ENCODE peak calls at places on chromosomes 4 and X, in nine cellular contexts. J is astrocyte; A is stimulated activated CD8-positive, alpha-beta memory T cell treated with anti-CD3 and anti-CD28 coated beads, Interleukin-12 subunit alpha, Interleukin-12 subunit beta, amount 100 ng/mL, for 4 hours; M is stimulated activated naive CD8-positive, alpha-beta T cell treated with anti-CD3 and anti-CD28 coated beads, Interleukin-15, Interleukin-2, amounts not matched to agents 100 U/mL and 50 U/mL, for 24 hours; G is upper lobe of right lung; Z is caudate nucleus; B is activated naive CD4-positive, alpha-beta T cell treated with anti-CD3 and anti-CD28 coated beads, Interleukin-2, amount 50 U/mL, for 72 hours; H is HCT116; O is amniotic stem cell. Q is an unnamed sample.

GRCh38 chrX:53356186-53356585 is 66.3 kb downstream of the SMC1A start:
- DNase-seq in G (no peak), O (no peak), H (no peak), A (no peak), J (no peak), M (no peak), B (no peak), Z (no peak), Q (peak)

GRCh38 chr4:157151711-157152110 is 68.8 kb upstream of the GRIA2 start:
- DNase-seq in O (no peak), H (no peak), A (no peak), M (no peak), G (no peak), Z (no peak), B (no peak), J (no peak), Q (peak)

GRCh38 chrX:2452317-2452784 is 48.4 kb downstream of the DHRSX start:
- DNase-seq in O (no peak), Z (no peak), B (no peak), H (peak), A (no peak), J (no peak), M (no peak), G (peak), Q (no peak)

GRCh38 chrX:81301877-81302276 is 100.0 kb downstream of the SH3BGRL start:
- DNase-seq in G (no peak), B (no peak), Z (no peak), M (no peak), H (no peak), O (no peak), J (peak), A (no peak), Q (peak)

GRCh38 chr4:77354550-77354949 is 197.5 kb downstream of the CCNG2 start:
- DNase-seq in H (no peak), O (no peak), G (no peak), B (no peak), Z (no peak), A (no peak), M (no peak), J (no peak), Q (no peak)

GRCh38 chrX:67545772-67546495 is 2.1 kb downstream of the AR start:
- DNase-seq in A (no peak), J (no peak), B (no peak), O (no peak), H (no peak), G (peak), Z (no peak), M (peak), Q (no peak)

GRCh38 chr4:98284640-98285046 is 23.5 kb downstream of the RAP1GDS1 start:
- DNase-seq in O (no peak), J (peak), B (no peak), M (no peak), H (peak), A (no peak), G (no peak), Z (no peak), Q (peak)

GRCh38 chr4:119230288-119230687 is 17.8 kb downstream of the USP53 start:
- DNase-seq in M (no peak), J (no peak), A (no peak), O (no peak), Z (no peak), H (no peak), G (no peak), B (no peak), Q (no peak)

GRCh38 chr4:169351860-169352259 is 81.1 kb upstream of the SH3RF1 start:
- DNase-seq in G (no peak), B (no peak), H (no peak), J (peak), M (no peak), O (no peak), A (no peak), Z (no peak), Q (no peak)

GRCh38 chr4:102420563-102421221 is 75.4 kb upstream of the SLC39A8 start:
- DNase-seq in M (no peak), Z (no peak), O (no peak), A (no peak), G (no peak), H (no peak), J (peak), B (no peak), Q (peak)

GRCh38 chr4:72326692-72327632 is 242.1 kb downstream of the ADAMTS3 start:
- DNase-seq in M (no peak), Z (no peak), H (peak), J (peak), G (no peak), B (no peak), O (peak), A (no peak), Q (peak)

GRCh38 chr4:8917321-8917811 is 45.7 kb upstream of the HMX1 start:
- DNase-seq in Z (no peak), H (no peak), A (no peak), O (no peak), G (peak), B (peak), J (no peak), M (no peak), Q (no peak)

GRCh38 chrX:133350751-133351150 is 64.5 kb downstream of the GPC4 start:
- DNase-seq in O (no peak), M (no peak), G (no peak), B (no peak), Z (no peak), A (no peak), J (no peak), H (no peak), Q (peak)

GRCh38 chr4:37803348-37803973 is 23.0 kb upstream of the PGM2 start:
- DNase-seq in J (peak), G (no peak), O (peak), Z (no peak), H (no peak), A (no peak), B (no peak), M (no peak), Q (peak)

GRCh38 chr4:19711871-19712270 is 539.8 kb upstream of the SLIT2 start:
- DNase-seq in A (no peak), G (no peak), M (no peak), B (no peak), H (no peak), O (peak), Z (no peak), J (peak), Q (peak)

GRCh38 chrX:154534526-154535322 is 11.9 kb downstream of the G6PD start:
- DNase-seq in M (peak), H (peak), Z (peak), J (peak), A (peak), B (peak), O (peak), G (peak), Q (peak)

GRCh38 chr4:13164783-13165371 is 319.3 kb downstream of the RAB28 start:
- DNase-seq in M (no peak), G (no peak), O (no peak), H (no peak), B (no peak), Z (no peak), J (no peak), A (no peak), Q (no peak)

GRCh38 chr4:47482326-47482725 is 2.7 kb upstream of the ATP10D start:
- DNase-seq in G (no peak), O (no peak), B (no peak), Z (no peak), J (peak), H (no peak), M (no peak), A (no peak), Q (peak)

GRCh38 chr4:107094332-107094731 is 58.2 kb upstream of the DKK2 start:
- DNase-seq in J (peak), A (no peak), G (no peak), B (no peak), Z (no peak), M (no peak), O (no peak), H (peak), Q (peak)

GRCh38 chrX:102765217-102765616 is 44.7 kb downstream of the GPRASP3 start:
- DNase-seq in J (peak), A (no peak), O (peak), B (no peak), H (no peak), G (no peak), M (no peak), Z (no peak), Q (peak)

Q was measured in MCF 10A.